ENCODE peak calls at places on chromosomes 16 and 17, in seven cellular contexts. One of them, this sample, is unnamed.

GRCh38 chr17:81532490-81533287 is 4.5 kb downstream of the FSCN2 start:
- DNase-seq in RWPE1: no peak
- DNase-seq in mucosa of gallbladder: no peak
- DNase-seq in fibroblast of the conjunctiva: no peak
- DNase-seq in CD4-positive, CD25-positive, alpha-beta regulatory T cell: no peak
- DNase-seq in NCI-H1694: no peak
- DNase-seq in hippocampal formation: no peak
- DNase-seq in this sample: no peak

GRCh38 chr17:14261406-14261805 is 24.7 kb upstream of the CDRT15 start:
- DNase-seq in CD4-positive, CD25-positive, alpha-beta regulatory T cell: no peak
- DNase-seq in fibroblast of the conjunctiva: no peak
- DNase-seq in mucosa of gallbladder: no peak
- DNase-seq in hippocampal formation: no peak
- DNase-seq in NCI-H1694: no peak
- DNase-seq in RWPE1: no peak
- DNase-seq in this sample: no peak

GRCh38 chr17:2213291-2213960 is 90.2 kb downstream of the SMG6 start:
- DNase-seq in hippocampal formation: peak
- DNase-seq in fibroblast of the conjunctiva: no peak
- DNase-seq in RWPE1: no peak
- DNase-seq in NCI-H1694: no peak
- DNase-seq in mucosa of gallbladder: no peak
- DNase-seq in CD4-positive, CD25-positive, alpha-beta regulatory T cell: no peak
- DNase-seq in this sample: no peak

GRCh38 chr17:68074279-68074678 is 38.7 kb downstream of the KPNA2 start:
- DNase-seq in NCI-H1694: no peak
- DNase-seq in mucosa of gallbladder: no peak
- DNase-seq in fibroblast of the conjunctiva: no peak
- DNase-seq in CD4-positive, CD25-positive, alpha-beta regulatory T cell: no peak
- DNase-seq in hippocampal formation: no peak
- DNase-seq in RWPE1: no peak
- DNase-seq in this sample: no peak

GRCh38 chr17:72407336-72408121 is 286.7 kb downstream of the SOX9 start:
- DNase-seq in hippocampal formation: peak
- DNase-seq in CD4-positive, CD25-positive, alpha-beta regulatory T cell: no peak
- DNase-seq in RWPE1: peak
- DNase-seq in NCI-H1694: peak
- DNase-seq in fibroblast of the conjunctiva: peak
- DNase-seq in mucosa of gallbladder: peak
- DNase-seq in this sample: peak

GRCh38 chr16:81539009-81539820 is 94.6 kb downstream of the CMIP start:
- DNase-seq in fibroblast of the conjunctiva: no peak
- DNase-seq in NCI-H1694: no peak
- DNase-seq in CD4-positive, CD25-positive, alpha-beta regulatory T cell: no peak
- DNase-seq in RWPE1: no peak
- DNase-seq in mucosa of gallbladder: no peak
- DNase-seq in hippocampal formation: no peak
- DNase-seq in this sample: no peak

GRCh38 chr17:82807101-82807500 is 32.7 kb downstream of the ZNF750 start:
- DNase-seq in hippocampal formation: no peak
- DNase-seq in fibroblast of the conjunctiva: no peak
- DNase-seq in mucosa of gallbladder: no peak
- DNase-seq in RWPE1: no peak
- DNase-seq in CD4-positive, CD25-positive, alpha-beta regulatory T cell: no peak
- DNase-seq in NCI-H1694: no peak
- DNase-seq in this sample: no peak

GRCh38 chr17:62140836-62141235 is 75.8 kb upstream of the MED13 start:
- DNase-seq in NCI-H1694: no peak
- DNase-seq in RWPE1: no peak
- DNase-seq in hippocampal formation: no peak
- DNase-seq in mucosa of gallbladder: peak
- DNase-seq in fibroblast of the conjunctiva: no peak
- DNase-seq in CD4-positive, CD25-positive, alpha-beta regulatory T cell: no peak
- DNase-seq in this sample: peak

GRCh38 chr17:64106918-64107317 is 23.0 kb downstream of the ERN1 start:
- DNase-seq in hippocampal formation: no peak
- DNase-seq in fibroblast of the conjunctiva: no peak
- DNase-seq in mucosa of gallbladder: no peak
- DNase-seq in RWPE1: no peak
- DNase-seq in NCI-H1694: no peak
- DNase-seq in CD4-positive, CD25-positive, alpha-beta regulatory T cell: no peak
- DNase-seq in this sample: no peak

GRCh38 chr17:77741109-77741508 is 217.4 kb upstream of the TNRC6C start:
- DNase-seq in RWPE1: no peak
- DNase-seq in NCI-H1694: no peak
- DNase-seq in mucosa of gallbladder: no peak
- DNase-seq in hippocampal formation: no peak
- DNase-seq in fibroblast of the conjunctiva: no peak
- DNase-seq in CD4-positive, CD25-positive, alpha-beta regulatory T cell: no peak
- DNase-seq in this sample: no peak

GRCh38 chr16:11742041-11742535 is 569 bp downstream of the TXNDC11 start:
- DNase-seq in RWPE1: peak
- DNase-seq in fibroblast of the conjunctiva: no peak
- DNase-seq in hippocampal formation: peak
- DNase-seq in NCI-H1694: no peak
- DNase-seq in CD4-positive, CD25-positive, alpha-beta regulatory T cell: no peak
- DNase-seq in mucosa of gallbladder: peak
- DNase-seq in this sample: peak

GRCh38 chr17:39972271-39972670 is 8.3 kb upstream of the PSMD3 start:
- DNase-seq in mucosa of gallbladder: no peak
- DNase-seq in RWPE1: no peak
- DNase-seq in hippocampal formation: no peak
- DNase-seq in CD4-positive, CD25-positive, alpha-beta regulatory T cell: no peak
- DNase-seq in fibroblast of the conjunctiva: no peak
- DNase-seq in NCI-H1694: no peak
- DNase-seq in this sample: no peak

GRCh38 chr17:43784628-43785101 is 4.4 kb downstream of the CFAP97D1 start:
- DNase-seq in hippocampal formation: no peak
- DNase-seq in CD4-positive, CD25-positive, alpha-beta regulatory T cell: no peak
- DNase-seq in fibroblast of the conjunctiva: no peak
- DNase-seq in NCI-H1694: no peak
- DNase-seq in RWPE1: no peak
- DNase-seq in mucosa of gallbladder: no peak
- DNase-seq in this sample: no peak

GRCh38 chr17:78239489-78239931 is 8.1 kb downstream of the TMEM235 start:
- DNase-seq in mucosa of gallbladder: no peak
- DNase-seq in CD4-positive, CD25-positive, alpha-beta regulatory T cell: no peak
- DNase-seq in NCI-H1694: no peak
- DNase-seq in fibroblast of the conjunctiva: no peak
- DNase-seq in hippocampal formation: no peak
- DNase-seq in RWPE1: no peak
- DNase-seq in this sample: no peak

GRCh38 chr16:27127293-27127692 is 60.6 kb downstream of the C16orf82 start:
- DNase-seq in fibroblast of the conjunctiva: no peak
- DNase-seq in NCI-H1694: peak
- DNase-seq in mucosa of gallbladder: no peak
- DNase-seq in hippocampal formation: no peak
- DNase-seq in CD4-positive, CD25-positive, alpha-beta regulatory T cell: no peak
- DNase-seq in RWPE1: no peak
- DNase-seq in this sample: no peak

GRCh38 chr16:3570420-3571062 is 6.7 kb downstream of the NLRC3 start:
- DNase-seq in mucosa of gallbladder: no peak
- DNase-seq in hippocampal formation: no peak
- DNase-seq in NCI-H1694: no peak
- DNase-seq in RWPE1: no peak
- DNase-seq in CD4-positive, CD25-positive, alpha-beta regulatory T cell: no peak
- DNase-seq in fibroblast of the conjunctiva: no peak
- DNase-seq in this sample: no peak

GRCh38 chr16:12690024-12690423 is 113.7 kb downstream of the CPPED1 start:
- DNase-seq in NCI-H1694: no peak
- DNase-seq in CD4-positive, CD25-positive, alpha-beta regulatory T cell: no peak
- DNase-seq in fibroblast of the conjunctiva: no peak
- DNase-seq in RWPE1: no peak
- DNase-seq in hippocampal formation: no peak
- DNase-seq in mucosa of gallbladder: no peak
- DNase-seq in this sample: no peak

GRCh38 chr16:63461248-63461841 is 1425.1 kb upstream of the CDH8 start:
- DNase-seq in fibroblast of the conjunctiva: peak
- DNase-seq in RWPE1: peak
- DNase-seq in NCI-H1694: peak
- DNase-seq in mucosa of gallbladder: peak
- DNase-seq in hippocampal formation: peak
- DNase-seq in CD4-positive, CD25-positive, alpha-beta regulatory T cell: no peak
- DNase-seq in this sample: peak

GRCh38 chr17:41486809-41487530 is 2.7 kb downstream of the KRT36 start:
- DNase-seq in RWPE1: no peak
- DNase-seq in NCI-H1694: no peak
- DNase-seq in CD4-positive, CD25-positive, alpha-beta regulatory T cell: no peak
- DNase-seq in fibroblast of the conjunctiva: no peak
- DNase-seq in hippocampal formation: no peak
- DNase-seq in mucosa of gallbladder: peak
- DNase-seq in this sample: no peak

GRCh38 chr17:50199651-50200446 is 1.6 kb downstream of the COL1A1 start:
- DNase-seq in RWPE1: peak
- DNase-seq in mucosa of gallbladder: peak
- DNase-seq in NCI-H1694: peak
- DNase-seq in hippocampal formation: peak
- DNase-seq in fibroblast of the conjunctiva: peak
- DNase-seq in CD4-positive, CD25-positive, alpha-beta regulatory T cell: peak
- DNase-seq in this sample: peak

This sample was measured in ureter.